ENCODE peak calls at places on chromosomes 7 and 10, in five cellular contexts. G is astrocyte, X is endothelial cell of umbilical vein, O is GM12878, Y is keratinocyte. D is an unnamed sample. For H3K79me2, the result is how much of the 10 kb centered on the place peaks cover.

GRCh38 chr7:18402488-18403183 is 92.9 kb upstream of the HDAC9 start:
- DNase-seq in O (no peak), X (no peak), Y (no peak), G (peak), D (peak)

GRCh38 chr10:132065491-132066105 is at the start of gene JAKMIP3:
- DNase-seq in G (peak), Y (peak), X (peak), O (no peak), D (peak)

GRCh38 chr10:34666008-34666700 is 148.9 kb downstream of the PARD3 start:
- DNase-seq in Y (peak), X (peak), G (peak), O (peak), D (peak)

GRCh38 chr10:71255817-71256660 is 43.7 kb downstream of the UNC5B start:
- DNase-seq in X (peak), G (peak), O (no peak), Y (no peak), D (peak)

GRCh38 chr10:97000487-97001182 is 168.5 kb downstream of the LCOR start:
- DNase-seq in G (no peak), O (no peak), X (no peak), Y (no peak), D (no peak)

GRCh38 chr7:51011710-51012350 is 229.1 kb upstream of the GRB10 start:
- DNase-seq in X (no peak), Y (no peak), G (no peak), O (no peak), D (no peak)

GRCh38 chr7:66503036-66503370 is 125.7 kb upstream of the KCTD7 start:
- DNase-seq in Y (no peak), O (no peak), G (no peak), X (no peak), D (no peak)

GRCh38 chr10:29392376-29393021 is 103.6 kb downstream of the LYZL1 start:
- DNase-seq in Y (no peak), X (peak), O (no peak), G (no peak), D (peak)

GRCh38 chr10:64271983-64272382 is 750.8 kb downstream of the REEP3 start:
- DNase-seq in G (no peak), X (no peak), Y (no peak), O (no peak), D (no peak)

GRCh38 chr7:27901028-27901760 is 161.2 kb downstream of the TAX1BP1 start:
- DNase-seq in Y (no peak), G (peak), O (peak), X (peak), D (peak)

GRCh38 chr10:99520040-99520803 is 12.5 kb upstream of the NKX2-3 start:
- DNase-seq in O (no peak), G (no peak), X (no peak), Y (no peak), D (no peak)

GRCh38 chr7:29299986-29300609 is 105.5 kb downstream of the CHN2 start:
- DNase-seq in G (no peak), X (no peak), Y (no peak), O (no peak), D (no peak)

GRCh38 chr10:132591166-132591971 is 53.8 kb downstream of the INPP5A start:
- DNase-seq in O (no peak), X (peak), G (peak), Y (no peak), D (peak)

GRCh38 chr7:1015196-1015595 is 29.1 kb upstream of the GPR146 start:
- DNase-seq in Y (no peak), G (no peak), O (no peak), X (no peak), D (no peak)

GRCh38 chr10:132511092-132511491 is 26.5 kb upstream of the INPP5A start:
- DNase-seq in X (no peak), G (no peak), O (peak), Y (no peak), D (no peak)

GRCh38 chr7:46682841-46683624 is 762.0 kb upstream of the IGFBP3 start:
- DNase-seq in G (peak), X (no peak), Y (no peak), O (no peak), D (peak)

GRCh38 chr7:130963349-130963748 is 229.3 kb upstream of the KLF14 start:
- DNase-seq in Y (no peak), O (no peak), X (no peak), G (no peak), D (no peak)

DNA sequence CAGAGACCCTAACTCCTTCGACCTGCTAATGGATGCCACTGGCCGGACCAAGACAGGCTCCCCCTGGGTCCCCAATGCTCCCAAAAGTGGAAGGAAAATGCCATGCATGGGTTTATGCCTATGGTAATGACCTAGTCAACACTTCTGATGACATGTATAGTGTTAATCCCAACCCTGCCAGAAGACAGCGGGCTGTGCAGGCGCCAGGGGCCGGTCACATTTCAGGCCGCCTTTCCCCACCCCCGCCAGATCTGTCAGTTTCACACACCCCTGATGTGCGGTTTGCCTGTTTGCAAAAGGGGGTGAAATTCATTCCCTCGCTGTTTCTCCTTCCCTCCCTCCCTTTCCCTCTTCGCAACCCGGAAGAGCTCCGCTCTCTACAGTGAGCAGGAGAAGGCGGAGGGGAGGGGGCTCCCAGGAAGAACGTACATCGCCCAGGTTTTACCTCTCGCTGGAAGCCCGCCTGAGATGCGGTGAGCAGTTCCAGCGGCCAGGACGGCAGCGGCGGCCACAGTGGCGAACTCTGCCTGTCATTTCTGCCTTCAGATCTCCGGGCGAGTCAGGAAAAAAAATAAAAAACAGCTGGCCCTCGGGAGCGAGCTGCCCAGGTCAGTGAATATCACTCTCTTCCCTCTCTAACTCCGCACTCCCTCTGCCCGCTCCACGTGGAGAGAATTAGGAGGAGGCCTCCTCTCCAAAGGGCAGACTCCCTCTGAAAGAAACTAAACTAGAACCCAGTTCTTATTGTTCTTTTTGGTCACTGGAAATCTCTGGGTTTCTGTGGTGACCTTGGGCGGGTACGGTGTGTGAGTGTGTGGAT is 9.4 kb upstream of the GATA3 start:
- DNase-seq in Y (no peak), X (peak), O (no peak), G (no peak), D (no peak)
- H2AFZ ChIP-seq in Y (no peak), X (peak), O (no peak), G (peak), D (no peak)

GRCh38 chr10:101134299-101135127 is 3.4 kb downstream of the TLX1 start:
- DNase-seq in O (no peak), Y (no peak), G (no peak), X (no peak), D (peak)
- TF ChIP-seq EZH2 in O (no peak), Y (peak), G (peak), X (peak), D (peak)

GRCh38 chr10:33333260-33334169 is 952 bp downstream of the NRP1 start:
- DNase-seq in X (peak), G (peak), O (no peak), Y (no peak), D (peak)

GRCh38 chr10:33335800-33336605 is 1.5 kb upstream of the NRP1 start:
- DNase-seq in G (peak), X (peak), O (no peak), Y (no peak), D (peak)

GRCh38 chr10:33335550-33335799 is 1.0 kb upstream of the NRP1 start:
- DNase-seq in X (no peak), Y (no peak), O (no peak), G (no peak), D (peak)

GRCh38 chr10:33334839-33335549 is 527 bp upstream of the NRP1 start:
- DNase-seq in O (no peak), G (peak), Y (no peak), X (peak), D (peak)

DNA sequence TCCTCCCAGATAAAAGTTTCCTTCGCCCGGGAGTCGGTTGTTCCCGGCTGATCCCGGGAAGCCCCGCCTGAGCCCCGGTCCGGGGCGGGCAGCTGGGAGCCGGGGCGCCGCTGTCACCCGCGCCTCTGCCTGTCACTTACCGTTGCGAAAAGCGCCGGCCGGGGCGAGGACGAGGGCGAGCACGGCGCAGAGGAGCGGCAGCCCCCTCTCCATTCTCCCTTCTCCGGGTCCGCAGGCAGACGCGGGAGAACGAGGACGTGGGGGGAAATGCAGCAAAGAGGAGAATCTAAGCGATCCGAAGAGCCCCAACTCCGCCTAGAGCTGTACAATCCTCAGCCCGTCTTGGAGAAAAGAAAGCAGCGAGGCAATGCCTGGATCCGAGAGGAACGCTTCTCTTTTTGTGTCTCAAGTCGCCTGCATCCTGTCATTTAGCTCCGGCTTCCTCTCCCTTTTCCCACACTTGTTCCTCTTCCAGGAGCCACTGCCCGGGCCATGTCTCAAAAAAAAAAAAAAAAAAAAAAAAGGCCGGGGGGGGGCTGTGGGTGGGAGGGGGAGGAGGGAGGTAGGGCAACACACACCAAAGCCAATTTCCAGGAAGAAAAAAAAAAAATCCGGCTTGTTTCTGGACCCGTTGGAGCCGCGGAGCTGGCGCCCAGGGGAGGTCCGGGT is at the start of gene NRP1:
- DNase-seq in Y (no peak), O (no peak), X (peak), G (no peak), D (peak)
- H3K79me2 ChIP-seq in Y (half or more), O (under half), X (half or more), G (half or more), D (half or more)

GRCh38 chr10:30701471-30702173 is 72.1 kb upstream of the LYZL2 start:
- DNase-seq in G (peak), X (no peak), O (peak), Y (no peak), D (peak)
- H2AFZ ChIP-seq in G (peak), X (no peak), O (peak), Y (no peak), D (no peak)